ENCODE peak calls at places on chromosomes 3 and 15, in nine cellular contexts. One of them, this sample, is unnamed.

GRCh38 chr15:22979699-22980188 is 424 bp downstream of the CYFIP1 start:
- DNase-seq in ovary: peak
- DNase-seq in hypothalamus: no peak
- DNase-seq in effector memory CD8-positive, alpha-beta T cell: no peak
- DNase-seq in GOT3: no peak
- DNase-seq in activated CD8-positive, alpha-beta memory T cell treated with anti-CD3 and anti-CD28 coated beads for 48 hours: no peak
- DNase-seq in NCI-H460: no peak
- DNase-seq in hepatocyte: peak
- DNase-seq in body of pancreas: peak
- DNase-seq in this sample: no peak

GRCh38 chr3:4614070-4614469 is 120.9 kb downstream of the ITPR1 start:
- DNase-seq in GOT3: no peak
- DNase-seq in activated CD8-positive, alpha-beta memory T cell treated with anti-CD3 and anti-CD28 coated beads for 48 hours: no peak
- DNase-seq in hypothalamus: no peak
- DNase-seq in effector memory CD8-positive, alpha-beta T cell: no peak
- DNase-seq in NCI-H460: no peak
- DNase-seq in hepatocyte: no peak
- DNase-seq in body of pancreas: no peak
- DNase-seq in ovary: no peak
- DNase-seq in this sample: no peak

GRCh38 chr3:187746479-187747335 is 1.4 kb upstream of the BCL6 start:
- DNase-seq in NCI-H460: no peak
- DNase-seq in activated CD8-positive, alpha-beta memory T cell treated with anti-CD3 and anti-CD28 coated beads for 48 hours: no peak
- DNase-seq in effector memory CD8-positive, alpha-beta T cell: no peak
- DNase-seq in hepatocyte: peak
- DNase-seq in ovary: no peak
- DNase-seq in GOT3: no peak
- DNase-seq in body of pancreas: peak
- DNase-seq in hypothalamus: no peak
- DNase-seq in this sample: no peak

GRCh38 chr3:20023663-20024417 is 11.8 kb upstream of the PP2D1 start:
- DNase-seq in activated CD8-positive, alpha-beta memory T cell treated with anti-CD3 and anti-CD28 coated beads for 48 hours: no peak
- DNase-seq in NCI-H460: no peak
- DNase-seq in hepatocyte: peak
- DNase-seq in GOT3: no peak
- DNase-seq in ovary: peak
- DNase-seq in hypothalamus: peak
- DNase-seq in body of pancreas: peak
- DNase-seq in effector memory CD8-positive, alpha-beta T cell: no peak
- DNase-seq in this sample: no peak

GRCh38 chr3:132723024-132723462 is 834 bp upstream of the NPHP3 start:
- DNase-seq in ovary: no peak
- DNase-seq in body of pancreas: no peak
- DNase-seq in NCI-H460: no peak
- DNase-seq in hepatocyte: no peak
- DNase-seq in effector memory CD8-positive, alpha-beta T cell: no peak
- DNase-seq in activated CD8-positive, alpha-beta memory T cell treated with anti-CD3 and anti-CD28 coated beads for 48 hours: no peak
- DNase-seq in GOT3: no peak
- DNase-seq in hypothalamus: no peak
- DNase-seq in this sample: no peak

GRCh38 chr3:16467368-16467767 is 46.1 kb downstream of the RFTN1 start:
- DNase-seq in effector memory CD8-positive, alpha-beta T cell: no peak
- DNase-seq in GOT3: no peak
- DNase-seq in body of pancreas: no peak
- DNase-seq in activated CD8-positive, alpha-beta memory T cell treated with anti-CD3 and anti-CD28 coated beads for 48 hours: no peak
- DNase-seq in hepatocyte: no peak
- DNase-seq in ovary: no peak
- DNase-seq in hypothalamus: no peak
- DNase-seq in NCI-H460: no peak
- DNase-seq in this sample: no peak

GRCh38 chr15:78204351-78205309 is 29.7 kb downstream of the ACSBG1 start:
- DNase-seq in activated CD8-positive, alpha-beta memory T cell treated with anti-CD3 and anti-CD28 coated beads for 48 hours: no peak
- DNase-seq in ovary: peak
- DNase-seq in NCI-H460: no peak
- DNase-seq in hypothalamus: peak
- DNase-seq in effector memory CD8-positive, alpha-beta T cell: no peak
- DNase-seq in hepatocyte: peak
- DNase-seq in GOT3: no peak
- DNase-seq in body of pancreas: peak
- DNase-seq in this sample: no peak

GRCh38 chr3:80788914-80789313 is 972.5 kb downstream of the GBE1 start:
- DNase-seq in effector memory CD8-positive, alpha-beta T cell: no peak
- DNase-seq in hepatocyte: no peak
- DNase-seq in ovary: no peak
- DNase-seq in activated CD8-positive, alpha-beta memory T cell treated with anti-CD3 and anti-CD28 coated beads for 48 hours: no peak
- DNase-seq in hypothalamus: no peak
- DNase-seq in GOT3: no peak
- DNase-seq in body of pancreas: no peak
- DNase-seq in NCI-H460: no peak
- DNase-seq in this sample: no peak

GRCh38 chr3:115401298-115401697 is 222.0 kb upstream of the GAP43 start:
- DNase-seq in effector memory CD8-positive, alpha-beta T cell: no peak
- DNase-seq in hypothalamus: no peak
- DNase-seq in GOT3: no peak
- DNase-seq in body of pancreas: no peak
- DNase-seq in ovary: no peak
- DNase-seq in hepatocyte: peak
- DNase-seq in activated CD8-positive, alpha-beta memory T cell treated with anti-CD3 and anti-CD28 coated beads for 48 hours: no peak
- DNase-seq in NCI-H460: no peak
- DNase-seq in this sample: no peak

GRCh38 chr3:52721002-52721741 is 15.3 kb downstream of the SPCS1 start:
- DNase-seq in hepatocyte: no peak
- DNase-seq in effector memory CD8-positive, alpha-beta T cell: no peak
- DNase-seq in NCI-H460: no peak
- DNase-seq in ovary: no peak
- DNase-seq in hypothalamus: no peak
- DNase-seq in activated CD8-positive, alpha-beta memory T cell treated with anti-CD3 and anti-CD28 coated beads for 48 hours: no peak
- DNase-seq in GOT3: no peak
- DNase-seq in body of pancreas: no peak
- DNase-seq in this sample: no peak

GRCh38 chr3:37458162-37458895 is 283.9 kb upstream of the LRRFIP2 start:
- DNase-seq in NCI-H460: no peak
- DNase-seq in effector memory CD8-positive, alpha-beta T cell: no peak
- DNase-seq in hepatocyte: peak
- DNase-seq in activated CD8-positive, alpha-beta memory T cell treated with anti-CD3 and anti-CD28 coated beads for 48 hours: no peak
- DNase-seq in body of pancreas: no peak
- DNase-seq in ovary: peak
- DNase-seq in hypothalamus: no peak
- DNase-seq in GOT3: no peak
- DNase-seq in this sample: no peak